ENCODE peak calls at places on chromosomes 2 and 18, in four cellular contexts. One of them, this sample, is unnamed. For H3K36me3, the result is how much of the 10 kb centered on the place peaks cover.

GRCh38 chr2:157404363-157404762 is 39.5 kb downstream of the CYTIP start:
- DNase-seq in left lung: no peak
- DNase-seq in mucosa of descending colon: peak
- DNase-seq in psoas muscle: no peak
- DNase-seq in this sample: no peak

GRCh38 chr2:83186050-83186790 is 1272.9 kb downstream of the SUCLG1 start:
- DNase-seq in left lung: no peak
- DNase-seq in mucosa of descending colon: no peak
- DNase-seq in psoas muscle: no peak
- DNase-seq in this sample: no peak

GRCh38 chr2:205769494-205769848 is 87.2 kb downstream of the NRP2 start:
- DNase-seq in left lung: no peak
- DNase-seq in mucosa of descending colon: no peak
- DNase-seq in psoas muscle: no peak
- DNase-seq in this sample: no peak

GRCh38 chr2:195658541-195658890 is 1.5 kb downstream of the SLC39A10 start:
- DNase-seq in left lung: no peak
- DNase-seq in mucosa of descending colon: no peak
- DNase-seq in psoas muscle: no peak
- DNase-seq in this sample: no peak

GRCh38 chr2:234446404-234447076 is 50.3 kb downstream of the ARL4C start:
- DNase-seq in left lung: peak
- DNase-seq in mucosa of descending colon: peak
- DNase-seq in psoas muscle: peak
- DNase-seq in this sample: peak

GRCh38 chr2:113211226-113212105 is 37.7 kb downstream of the PSD4 start:
- DNase-seq in left lung: no peak
- DNase-seq in mucosa of descending colon: no peak
- DNase-seq in psoas muscle: peak
- DNase-seq in this sample: no peak

GRCh38 chr2:57881998-57882884 is 164.4 kb upstream of the VRK2 start:
- DNase-seq in left lung: no peak
- DNase-seq in mucosa of descending colon: no peak
- DNase-seq in psoas muscle: no peak
- DNase-seq in this sample: no peak

GRCh38 chr2:18001671-18002070 is 123.2 kb downstream of the KCNS3 start:
- DNase-seq in left lung: no peak
- DNase-seq in mucosa of descending colon: no peak
- DNase-seq in psoas muscle: no peak
- DNase-seq in this sample: no peak

GRCh38 chr2:51213826-51214225 is 181.9 kb upstream of the NRXN1 start:
- DNase-seq in left lung: no peak
- DNase-seq in mucosa of descending colon: no peak
- DNase-seq in psoas muscle: no peak
- DNase-seq in this sample: no peak

GRCh38 chr18:79549638-79550000 is 130.0 kb upstream of the CTDP1 start:
- DNase-seq in left lung: peak
- DNase-seq in mucosa of descending colon: no peak
- DNase-seq in psoas muscle: no peak
- DNase-seq in this sample: no peak

GRCh38 chr2:107648781-107649413 is 177.8 kb upstream of the RGPD4 start:
- DNase-seq in left lung: no peak
- DNase-seq in mucosa of descending colon: no peak
- DNase-seq in psoas muscle: no peak
- DNase-seq in this sample: no peak

GRCh38 chr2:85277416-85278158 is 50.2 kb downstream of the TGOLN2 start:
- DNase-seq in left lung: no peak
- DNase-seq in mucosa of descending colon: no peak
- DNase-seq in psoas muscle: peak
- DNase-seq in this sample: no peak

GRCh38 chr18:49486617-49486958 is 446 bp downstream of the C18orf32 start:
- DNase-seq in left lung: no peak
- DNase-seq in mucosa of descending colon: no peak
- DNase-seq in psoas muscle: no peak
- DNase-seq in this sample: no peak

GRCh38 chr18:12726774-12727550 is 24.1 kb downstream of the PSMG2 start:
- DNase-seq in left lung: no peak
- DNase-seq in mucosa of descending colon: no peak
- DNase-seq in psoas muscle: no peak
- DNase-seq in this sample: no peak

GRCh38 chr18:26813043-26813442 is 52.5 kb downstream of the AQP4 start:
- DNase-seq in left lung: no peak
- DNase-seq in mucosa of descending colon: no peak
- DNase-seq in psoas muscle: no peak
- DNase-seq in this sample: no peak

GRCh38 chr2:152200562-152201465 is 25.3 kb upstream of the STAM2 start:
- DNase-seq in left lung: peak
- DNase-seq in mucosa of descending colon: peak
- DNase-seq in psoas muscle: peak
- DNase-seq in this sample: peak

GRCh38 chr2:109419960-109420370 is 193.8 kb downstream of the SEPTIN10 start:
- DNase-seq in left lung: no peak
- DNase-seq in mucosa of descending colon: peak
- DNase-seq in psoas muscle: peak
- DNase-seq in this sample: no peak

GRCh38 chr18:24103622-24104021 is 35.2 kb upstream of the CABYR start:
- DNase-seq in left lung: no peak
- DNase-seq in mucosa of descending colon: no peak
- DNase-seq in psoas muscle: no peak
- DNase-seq in this sample: no peak

GRCh38 chr2:220931491-220931890 is 640.6 kb downstream of the EPHA4 start:
- DNase-seq in left lung: no peak
- DNase-seq in mucosa of descending colon: no peak
- DNase-seq in psoas muscle: no peak
- DNase-seq in this sample: no peak

GRCh38 chr2:114659895-114660294 is 217.5 kb downstream of the DPP10 start:
- DNase-seq in left lung: no peak
- DNase-seq in mucosa of descending colon: no peak
- DNase-seq in psoas muscle: no peak
- DNase-seq in this sample: no peak

GRCh38 chr18:12342661-12343060 is 34.4 kb downstream of the AFG3L2 start:
- DNase-seq in left lung: no peak
- DNase-seq in mucosa of descending colon: no peak
- DNase-seq in psoas muscle: no peak
- DNase-seq in this sample: no peak

GRCh38 chr2:173357351-173357750 is 2.7 kb downstream of the CDCA7 start:
- DNase-seq in left lung: no peak
- DNase-seq in mucosa of descending colon: no peak
- DNase-seq in psoas muscle: no peak
- DNase-seq in this sample: no peak

GRCh38 chr2:119174216-119174992 is 15.9 kb upstream of the C1QL2 start:
- DNase-seq in left lung: no peak
- DNase-seq in mucosa of descending colon: no peak
- DNase-seq in psoas muscle: peak
- DNase-seq in this sample: peak

GRCh38 chr18:24173997-24174396 is 35.1 kb downstream of the CABYR start:
- DNase-seq in left lung: no peak
- DNase-seq in mucosa of descending colon: no peak
- DNase-seq in psoas muscle: no peak
- DNase-seq in this sample: no peak

GRCh38 chr2:121297217-121297830 is 12.3 kb upstream of the TFCP2L1 start:
- DNase-seq in left lung: no peak
- DNase-seq in mucosa of descending colon: no peak
- DNase-seq in psoas muscle: no peak
- DNase-seq in this sample: no peak

GRCh38 chr2:226721541-226721940 is 78.1 kb downstream of the IRS1 start:
- DNase-seq in left lung: no peak
- DNase-seq in mucosa of descending colon: no peak
- DNase-seq in psoas muscle: peak
- DNase-seq in this sample: no peak

GRCh38 chr2:141055526-141055925 is 1075.3 kb downstream of the LRP1B start:
- DNase-seq in left lung: no peak
- DNase-seq in mucosa of descending colon: no peak
- DNase-seq in psoas muscle: no peak
- DNase-seq in this sample: no peak

GRCh38 chr2:219676586-219676985 is 49.2 kb downstream of the SLC4A3 start:
- DNase-seq in left lung: no peak
- DNase-seq in mucosa of descending colon: no peak
- DNase-seq in psoas muscle: no peak
- DNase-seq in this sample: no peak

GRCh38 chr2:14634223-14634884 is 1.8 kb downstream of the LRATD1 start:
- DNase-seq in left lung: peak
- DNase-seq in mucosa of descending colon: peak
- DNase-seq in psoas muscle: peak
- DNase-seq in this sample: peak

GRCh38 chr2:168599738-168600137 is 143.7 kb downstream of the CERS6 start:
- DNase-seq in left lung: no peak
- DNase-seq in mucosa of descending colon: no peak
- DNase-seq in psoas muscle: no peak
- DNase-seq in this sample: no peak

GRCh38 chr2:236264256-236264655 is at the start of gene ASB18:
- DNase-seq in left lung: no peak
- DNase-seq in mucosa of descending colon: no peak
- DNase-seq in psoas muscle: peak
- DNase-seq in this sample: no peak

GRCh38 chr2:238750212-238750904 is 97.5 kb upstream of the TWIST2 start:
- DNase-seq in left lung: no peak
- DNase-seq in mucosa of descending colon: no peak
- DNase-seq in psoas muscle: no peak
- DNase-seq in this sample: no peak

GRCh38 chr2:213021971-213022899 is 129.2 kb downstream of the IKZF2 start:
- DNase-seq in left lung: no peak
- DNase-seq in mucosa of descending colon: no peak
- DNase-seq in psoas muscle: no peak
- DNase-seq in this sample: no peak

GRCh38 chr2:237604960-237605359 is 14.4 kb upstream of the RAB17 start:
- DNase-seq in left lung: no peak
- DNase-seq in mucosa of descending colon: no peak
- DNase-seq in psoas muscle: no peak
- DNase-seq in this sample: no peak

GRCh38 chr2:229943770-229944449 is 21.6 kb downstream of the FBXO36 start:
- DNase-seq in left lung: no peak
- DNase-seq in mucosa of descending colon: no peak
- DNase-seq in psoas muscle: no peak
- DNase-seq in this sample: no peak

GRCh38 chr2:64127119-64127518 is 17.1 kb downstream of the PELI1 start:
- DNase-seq in left lung: no peak
- DNase-seq in mucosa of descending colon: no peak
- DNase-seq in psoas muscle: no peak
- DNase-seq in this sample: no peak

GRCh38 chr2:224442092-224442999 is 40.4 kb upstream of the FAM124B start:
- DNase-seq in left lung: peak
- DNase-seq in mucosa of descending colon: no peak
- DNase-seq in psoas muscle: peak
- DNase-seq in this sample: no peak
- H3K4me3 ChIP-seq in left lung: peak
- H3K4me3 ChIP-seq in mucosa of descending colon: no peak
- H3K4me3 ChIP-seq in psoas muscle: peak
- H3K4me3 ChIP-seq in this sample: peak

DNA sequence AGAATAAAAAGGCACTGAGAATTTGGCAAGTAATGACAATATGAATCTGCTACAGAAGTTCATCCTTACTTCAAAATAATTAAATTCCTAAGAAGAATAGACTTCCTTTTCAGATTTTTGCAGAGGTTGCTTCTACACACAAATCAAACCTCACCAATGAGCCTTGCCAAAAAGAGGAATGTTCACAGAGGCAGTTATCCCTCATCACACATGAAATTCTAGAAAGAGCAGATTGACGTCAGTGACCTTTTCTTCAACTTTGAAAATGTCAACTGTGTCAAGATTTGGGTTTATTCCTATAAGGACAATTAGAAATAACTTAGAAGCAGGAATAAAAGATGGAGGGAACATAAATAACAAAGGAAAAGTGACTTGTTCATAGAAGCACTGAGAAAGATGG is 64.6 kb downstream of the MBD2 start:
- DNase-seq in left lung: no peak
- DNase-seq in mucosa of descending colon: no peak
- DNase-seq in psoas muscle: no peak
- DNase-seq in this sample: no peak
- H3K36me3 ChIP-seq in left lung: half or more
- H3K36me3 ChIP-seq in mucosa of descending colon: under half
- H3K36me3 ChIP-seq in psoas muscle: half or more
- H3K36me3 ChIP-seq in this sample: half or more

DNA sequence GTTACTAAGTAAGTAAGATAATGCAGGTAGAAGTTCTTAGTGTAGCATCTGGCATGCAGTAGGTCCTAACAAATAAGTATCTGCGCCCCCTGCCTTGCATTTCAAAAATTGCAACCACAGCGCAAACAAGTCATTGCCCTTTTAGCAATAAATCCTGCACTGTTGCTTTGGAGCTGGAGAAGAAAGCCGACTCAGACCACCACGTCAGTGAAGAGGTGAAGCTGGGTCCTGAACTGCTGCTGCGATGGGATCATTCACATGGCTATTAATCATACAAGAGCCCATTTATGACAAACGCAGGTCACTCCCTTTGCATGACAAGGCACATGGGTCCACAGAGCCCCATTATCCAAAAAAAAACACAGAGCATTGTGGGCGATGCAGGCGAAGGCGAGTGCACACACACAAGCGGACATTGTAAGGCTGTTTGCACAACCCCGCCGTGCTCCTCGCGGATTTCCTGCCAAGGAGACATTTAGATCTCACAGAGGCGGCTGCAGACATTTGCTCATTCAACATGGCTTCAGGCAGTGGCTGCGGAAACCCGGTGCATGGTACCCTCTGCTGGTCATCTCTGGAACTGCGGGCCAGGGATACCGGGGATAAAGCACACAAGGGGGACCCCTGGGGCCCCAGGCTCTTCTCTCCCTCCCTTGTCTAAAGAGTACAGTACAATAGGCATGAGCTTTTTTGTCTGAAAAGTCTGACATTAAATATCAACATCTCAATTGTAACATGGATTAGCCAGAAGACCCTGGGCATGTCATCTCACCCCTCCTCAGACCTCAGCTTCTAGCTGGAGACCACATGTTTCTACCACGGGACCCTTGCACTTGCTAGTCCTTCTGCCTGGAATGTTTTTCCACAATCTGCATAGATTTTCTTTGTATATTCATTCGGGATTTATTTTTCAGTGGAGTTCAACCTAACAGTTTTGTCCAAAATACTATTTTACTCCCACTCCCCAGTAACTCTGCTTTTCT is 56.7 kb downstream of the CYRIA start:
- DNase-seq in left lung: peak
- DNase-seq in mucosa of descending colon: peak
- DNase-seq in psoas muscle: peak
- DNase-seq in this sample: peak
- H3K4me3 ChIP-seq in left lung: peak
- H3K4me3 ChIP-seq in mucosa of descending colon: no peak
- H3K4me3 ChIP-seq in psoas muscle: peak
- H3K4me3 ChIP-seq in this sample: peak

DNA sequence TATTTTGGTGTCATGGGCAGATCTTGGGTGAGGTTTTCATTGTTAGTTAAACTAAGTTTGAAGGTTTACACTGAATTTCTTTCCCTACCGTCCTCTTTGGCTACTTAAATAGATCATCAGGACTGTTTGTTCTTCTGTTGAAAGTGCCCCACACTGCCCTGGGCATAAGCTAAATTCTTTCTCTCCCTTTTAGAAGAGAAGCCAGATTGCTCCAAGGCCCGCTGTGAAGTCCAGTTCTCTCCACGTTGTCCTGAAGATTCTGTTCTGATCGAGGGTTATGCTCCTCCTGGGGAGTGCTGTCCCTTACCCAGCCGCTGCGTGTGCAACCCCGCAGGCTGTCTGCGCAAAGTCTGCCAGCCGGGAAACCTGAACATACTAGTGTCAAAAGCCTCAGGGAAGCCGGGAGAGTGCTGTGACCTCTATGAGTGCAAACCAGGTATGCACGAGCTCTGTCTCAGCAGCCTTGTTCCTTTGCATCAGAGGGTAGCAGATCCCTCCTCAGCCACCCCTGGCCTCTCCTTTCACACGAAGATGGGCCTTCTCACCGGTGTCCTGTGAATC is 85.6 kb downstream of the CRIM1 start:
- DNase-seq in left lung: no peak
- DNase-seq in mucosa of descending colon: no peak
- DNase-seq in psoas muscle: no peak
- DNase-seq in this sample: no peak
- H3K36me3 ChIP-seq in left lung: under half
- H3K36me3 ChIP-seq in mucosa of descending colon: under half
- H3K36me3 ChIP-seq in psoas muscle: half or more
- H3K36me3 ChIP-seq in this sample: under half